ENCODE peak calls at places on chromosomes 5 and 9, in six cellular contexts. U is iPS-NIHi11; X is Jurkat, Clone E6-1; V is GM12865; F is NCI-H460; I is stimulated activated CD4-positive, alpha-beta T cell treated with anti-CD3 and anti-CD28 coated beads, Interleukin-4, amount 100 ng/mL, for 4 hours. Q is an unnamed sample.

GRCh38 chr5:132639706-132640130 is 18.3 kb upstream of the IL13 start:
- DNase-seq in U (no peak), X (peak), V (peak), F (no peak), I (no peak), Q (no peak)

GRCh38 chr9:74348777-74349176 is 148.4 kb upstream of the RORB start:
- DNase-seq in U (no peak), X (no peak), V (no peak), F (no peak), I (no peak), Q (no peak)

GRCh38 chr5:159884917-159885620 is 31.2 kb upstream of the ADRA1B start:
- DNase-seq in U (no peak), X (no peak), V (no peak), F (no peak), I (no peak), Q (no peak)

GRCh38 chr5:54524704-54525103 is 7.1 kb downstream of the SNX18 start:
- DNase-seq in U (no peak), X (no peak), V (no peak), F (no peak), I (no peak), Q (no peak)

GRCh38 chr5:55037046-55037771 is 13.2 kb downstream of the GZMK start:
- DNase-seq in U (peak), X (peak), V (peak), F (peak), I (peak), Q (peak)

GRCh38 chr9:121269030-121269887 is 1.3 kb downstream of the GSN start:
- DNase-seq in U (no peak), X (no peak), V (no peak), F (no peak), I (no peak), Q (no peak)

GRCh38 chr9:88745281-88746001 is 210.5 kb downstream of the NXNL2 start:
- DNase-seq in U (no peak), X (no peak), V (no peak), F (no peak), I (no peak), Q (peak)

GRCh38 chr9:8134629-8135028 is 335.1 kb upstream of the DMAC1 start:
- DNase-seq in U (no peak), X (no peak), V (no peak), F (no peak), I (no peak), Q (no peak)

GRCh38 chr5:133884525-133885311 is 83.7 kb downstream of the C5orf15 start:
- DNase-seq in U (no peak), X (no peak), V (no peak), F (no peak), I (no peak), Q (peak)

GRCh38 chr5:149780043-149780737 is 50.1 kb downstream of the PPARGC1B start:
- DNase-seq in U (no peak), X (no peak), V (no peak), F (no peak), I (no peak), Q (no peak)

GRCh38 chr5:109743770-109744212 is 54.1 kb downstream of the MAN2A1 start:
- DNase-seq in U (peak), X (no peak), V (no peak), F (peak), I (no peak), Q (peak)

GRCh38 chr5:169099801-169100734 is 200.9 kb downstream of the SLIT3 start:
- DNase-seq in U (no peak), X (no peak), V (no peak), F (no peak), I (no peak), Q (no peak)